ENCODE peak calls at places on chromosome 7, in seven cellular contexts. L is hepatocyte, X is ovary, K is A549, A is cardiac muscle cell, U is endothelial cell, M is AG09319. F is an unnamed sample.

GRCh38 chr7:102271158-102271798 is 15.4 kb upstream of the SH2B2 start:
- DNase-seq in U (no peak), L (no peak), A (no peak), K (no peak), X (no peak), M (no peak), F (no peak)

GRCh38 chr7:117251687-117252086 is 71.2 kb downstream of the WNT2 start:
- DNase-seq in M (no peak), L (no peak), U (no peak), A (no peak), X (no peak), K (no peak), F (no peak)

GRCh38 chr7:157555921-157556320 is 219.1 kb downstream of the DNAJB6 start:
- DNase-seq in L (no peak), K (no peak), X (no peak), U (no peak), A (no peak), M (no peak), F (no peak)

GRCh38 chr7:112069879-112070321 is 136.3 kb downstream of the DOCK4 start:
- DNase-seq in L (no peak), K (no peak), M (no peak), X (no peak), A (no peak), U (no peak), F (no peak)

GRCh38 chr7:107035446-107035845 is 9.1 kb upstream of the PRKAR2B start:
- DNase-seq in X (no peak), A (no peak), K (peak), L (peak), U (no peak), M (no peak), F (no peak)

GRCh38 chr7:22301790-22302189 is 55.2 kb downstream of the RAPGEF5 start:
- DNase-seq in A (no peak), X (no peak), U (no peak), K (no peak), L (peak), M (no peak), F (no peak)

GRCh38 chr7:8443871-8444756 is 10.7 kb downstream of the NXPH1 start:
- DNase-seq in M (no peak), K (peak), L (peak), A (peak), U (peak), X (no peak), F (no peak)

GRCh38 chr7:85840532-85840931 is 653.7 kb upstream of the SEMA3D start:
- DNase-seq in A (no peak), U (no peak), K (no peak), M (peak), X (no peak), L (no peak), F (no peak)

GRCh38 chr7:123096976-123097375 is 101.5 kb upstream of the TAS2R16 start:
- DNase-seq in K (no peak), M (no peak), A (no peak), L (no peak), X (no peak), U (no peak), F (no peak)

GRCh38 chr7:98990356-98990755 is 112.0 kb downstream of the TRRAP start:
- DNase-seq in L (no peak), K (no peak), A (no peak), M (no peak), X (no peak), U (no peak), F (no peak)

GRCh38 chr7:6227294-6227846 is 45.1 kb downstream of the CYTH3 start:
- DNase-seq in K (no peak), A (no peak), L (peak), M (no peak), X (peak), U (no peak), F (no peak)

GRCh38 chr7:128104109-128104742 is 73.0 kb upstream of the LRRC4 start:
- DNase-seq in K (no peak), A (no peak), L (no peak), X (no peak), M (no peak), U (no peak), F (peak)

GRCh38 chr7:18444856-18445255 is 50.7 kb upstream of the HDAC9 start:
- DNase-seq in K (no peak), L (no peak), A (no peak), X (no peak), U (no peak), M (no peak), F (no peak)

GRCh38 chr7:28309684-28310083 is 102.6 kb upstream of the CREB5 start:
- DNase-seq in K (no peak), M (no peak), X (no peak), U (no peak), L (peak), A (no peak), F (no peak)

GRCh38 chr7:149440222-149440621 is 20.6 kb downstream of the ZNF777 start:
- DNase-seq in M (no peak), X (no peak), U (no peak), K (no peak), L (no peak), A (no peak), F (no peak)

GRCh38 chr7:87574630-87575029 is 26.1 kb downstream of the ABCB1 start:
- DNase-seq in U (no peak), L (peak), A (no peak), K (no peak), X (no peak), M (peak), F (no peak)

GRCh38 chr7:137142376-137142775 is 201.2 kb downstream of the PTN start:
- DNase-seq in U (no peak), L (no peak), X (no peak), M (no peak), A (no peak), K (no peak), F (no peak)

GRCh38 chr7:2760098-2760889 is 72.3 kb downstream of the AMZ1 start:
- DNase-seq in L (peak), X (peak), U (peak), M (no peak), K (peak), A (peak), F (peak)

GRCh38 chr7:46763348-46763747 is 818.6 kb downstream of the TNS3 start:
- DNase-seq in U (no peak), K (no peak), L (no peak), X (no peak), A (no peak), M (no peak), F (no peak)

GRCh38 chr7:100867796-100868485 is 754 bp downstream of the TRIP6 start:
- DNase-seq in M (no peak), A (no peak), U (no peak), L (peak), X (peak), K (no peak), F (peak)

GRCh38 chr7:85030893-85031292 is 156.0 kb downstream of the SEMA3D start:
- DNase-seq in K (peak), L (peak), X (no peak), M (peak), A (peak), U (no peak), F (no peak)

GRCh38 chr7:159040146-159040545 is 104.5 kb downstream of the VIPR2 start:
- DNase-seq in U (no peak), M (no peak), X (no peak), A (no peak), L (no peak), K (no peak), F (no peak)

GRCh38 chr7:28474267-28474618 is 61.9 kb downstream of the CREB5 start:
- DNase-seq in L (no peak), A (no peak), X (no peak), U (no peak), M (no peak), K (no peak), F (no peak)

GRCh38 chr7:102432476-102433318 is 678 bp upstream of the ORAI2 start:
- DNase-seq in U (no peak), K (no peak), L (no peak), A (peak), X (no peak), M (no peak), F (no peak)

GRCh38 chr7:23742051-23742450 is 32.0 kb downstream of the STK31 start:
- DNase-seq in M (no peak), X (no peak), L (no peak), K (no peak), U (no peak), A (no peak), F (no peak)

GRCh38 chr7:18770852-18771251 is 275.3 kb downstream of the HDAC9 start:
- DNase-seq in X (no peak), L (no peak), K (no peak), A (peak), M (no peak), U (no peak), F (no peak)

GRCh38 chr7:18420176-18420575 is 75.4 kb upstream of the HDAC9 start:
- DNase-seq in K (no peak), M (no peak), L (no peak), X (no peak), A (no peak), U (no peak), F (no peak)

DNA sequence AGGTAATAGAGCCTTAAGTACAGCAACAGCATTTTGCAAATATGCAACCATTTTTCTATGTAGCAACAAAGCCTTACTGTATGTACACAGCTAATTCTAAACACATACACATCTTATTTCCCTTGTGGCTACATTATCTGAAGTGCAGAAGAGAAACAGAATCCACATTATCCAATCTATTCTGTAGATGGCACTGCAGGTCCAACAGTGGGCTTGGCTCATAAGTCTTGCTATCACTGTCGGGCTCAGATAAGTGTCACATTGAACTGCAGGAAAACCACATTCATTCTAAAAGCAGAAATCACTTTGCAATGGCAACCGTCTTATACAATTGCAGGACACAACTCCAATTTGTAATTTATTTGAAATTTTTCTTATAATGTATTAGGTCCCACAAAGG is 109.8 kb upstream of the NOBOX start:
- DNase-seq in U (peak), A (peak), M (no peak), X (no peak), L (peak), K (peak), F (no peak)
- TF ChIP-seq CTCF in U (no peak), A (peak), M (no peak), X (no peak), L (peak), K (peak), F (no peak)

DNA sequence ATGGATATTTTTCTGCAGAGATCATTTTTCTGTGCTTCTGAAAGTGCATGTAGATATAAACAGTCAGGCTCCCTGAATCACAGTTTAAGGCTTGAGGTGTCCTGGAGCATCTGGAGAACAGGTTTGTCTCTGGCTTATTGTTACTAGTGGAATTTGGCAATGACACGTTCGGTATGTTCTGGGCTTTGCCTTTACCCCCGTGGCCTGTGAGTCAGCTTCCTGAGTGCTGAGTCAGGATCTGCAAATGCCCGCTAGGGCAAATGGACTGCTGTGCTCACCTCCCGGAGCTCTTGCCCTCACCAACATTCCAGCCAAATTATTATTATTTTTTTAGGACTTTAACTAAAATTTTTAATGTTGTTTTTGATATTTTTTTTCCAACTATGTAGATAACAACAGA is 192.5 kb upstream of the PRSS1 start:
- DNase-seq in U (peak), K (peak), M (peak), X (no peak), L (peak), A (peak), F (no peak)
- TF ChIP-seq CTCF in U (no peak), K (no peak), M (peak), X (no peak), L (no peak), A (peak), F (no peak)

DNA sequence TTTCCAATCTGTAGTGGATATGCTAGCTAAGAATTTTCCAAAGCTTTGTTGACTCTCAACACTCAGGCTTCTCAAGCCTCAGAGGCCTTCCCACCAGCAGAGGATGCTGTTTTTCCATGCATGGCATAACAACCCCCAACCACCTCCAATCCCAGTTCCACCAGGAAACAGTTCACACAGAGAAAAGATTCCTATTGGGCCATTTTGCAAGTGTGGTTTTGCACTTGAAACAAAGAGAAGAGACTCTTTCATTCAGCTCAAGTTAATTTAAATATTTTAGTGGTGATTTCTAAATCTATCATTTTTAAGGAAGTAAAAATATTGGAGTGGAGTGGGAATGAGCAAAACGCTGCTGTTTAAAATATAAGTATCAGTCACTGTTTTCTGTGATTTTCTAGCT is 105.6 kb upstream of the COL1A2 start:
- DNase-seq in A (peak), X (peak), K (peak), M (peak), L (peak), U (peak), F (no peak)
- TF ChIP-seq CTCF in A (peak), X (peak), K (peak), M (no peak), L (peak), U (peak), F (peak)

GRCh38 chr7:43583424-43584199 is 704 bp downstream of the STK17A start:
- DNase-seq in X (peak), U (peak), A (peak), K (peak), M (no peak), L (peak), F (peak)
- TF ChIP-seq CTCF in X (no peak), U (no peak), A (peak), K (no peak), M (no peak), L (peak), F (no peak)

GRCh38 chr7:70810558-70811139 is 321.3 kb upstream of the GALNT17 start:
- DNase-seq in A (no peak), U (no peak), M (no peak), K (no peak), L (no peak), X (no peak), F (no peak)

GRCh38 chr7:70812511-70812910 is 319.4 kb upstream of the GALNT17 start:
- DNase-seq in U (no peak), L (no peak), K (no peak), A (no peak), X (no peak), M (no peak), F (no peak)

GRCh38 chr7:70805360-70805759 is 326.6 kb upstream of the GALNT17 start:
- DNase-seq in X (no peak), A (no peak), M (no peak), U (no peak), K (no peak), L (no peak), F (no peak)

GRCh38 chr7:70808876-70809275 is 323.1 kb upstream of the GALNT17 start:
- DNase-seq in K (no peak), A (no peak), U (no peak), L (no peak), X (no peak), M (no peak), F (no peak)

GRCh38 chr7:70807650-70808049 is 324.3 kb upstream of the GALNT17 start:
- DNase-seq in A (no peak), X (no peak), K (peak), U (no peak), L (no peak), M (no peak), F (peak)
- TF ChIP-seq CTCF in A (no peak), X (no peak), K (no peak), U (no peak), L (no peak), M (no peak), F (no peak)

GRCh38 chr7:48171190-48171589 is at the start of gene ABCA13:
- DNase-seq in L (no peak), K (no peak), X (no peak), A (no peak), U (no peak), M (no peak), F (no peak)
- TF ChIP-seq CTCF in L (no peak), K (no peak), X (no peak), A (no peak), U (no peak), M (no peak), F (no peak)

DNA sequence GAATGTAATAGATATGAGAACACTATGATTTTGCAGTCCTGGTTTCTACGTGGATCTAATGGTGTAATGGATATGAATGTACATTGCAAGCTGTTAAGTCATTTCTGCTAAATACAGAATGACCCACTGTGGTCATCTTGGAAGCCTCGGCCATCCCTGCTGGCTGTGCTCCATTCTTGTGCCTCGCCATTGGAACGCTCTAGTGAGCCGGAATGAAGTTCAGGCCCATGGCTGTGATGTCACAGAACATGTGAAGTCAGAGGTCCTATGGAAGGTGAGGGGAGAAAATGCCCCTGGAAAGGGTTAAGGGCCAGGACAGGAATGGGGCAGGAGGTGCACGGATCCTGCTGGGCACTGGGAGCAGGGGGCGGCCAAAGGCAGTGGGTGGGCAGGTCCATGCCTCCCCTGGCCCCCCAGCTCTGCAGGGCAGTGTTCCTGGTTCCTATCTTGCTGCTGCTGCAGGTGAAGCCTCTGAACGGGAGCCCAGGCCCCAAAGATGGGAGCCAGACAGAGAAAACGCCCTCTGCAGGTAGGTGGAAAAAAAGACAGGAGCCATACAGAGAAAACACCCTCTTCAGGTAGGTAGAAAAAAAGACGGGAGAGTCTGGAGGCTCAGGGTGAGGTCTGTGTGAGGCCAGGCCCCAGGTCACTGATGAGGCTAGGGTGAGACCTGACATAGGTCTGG is at the start of gene LLCFC1:
- DNase-seq in X (no peak), K (peak), U (no peak), L (peak), M (no peak), A (peak), F (no peak)
- TF ChIP-seq CTCF in X (no peak), K (no peak), U (no peak), L (peak), M (no peak), A (no peak), F (no peak)

DNA sequence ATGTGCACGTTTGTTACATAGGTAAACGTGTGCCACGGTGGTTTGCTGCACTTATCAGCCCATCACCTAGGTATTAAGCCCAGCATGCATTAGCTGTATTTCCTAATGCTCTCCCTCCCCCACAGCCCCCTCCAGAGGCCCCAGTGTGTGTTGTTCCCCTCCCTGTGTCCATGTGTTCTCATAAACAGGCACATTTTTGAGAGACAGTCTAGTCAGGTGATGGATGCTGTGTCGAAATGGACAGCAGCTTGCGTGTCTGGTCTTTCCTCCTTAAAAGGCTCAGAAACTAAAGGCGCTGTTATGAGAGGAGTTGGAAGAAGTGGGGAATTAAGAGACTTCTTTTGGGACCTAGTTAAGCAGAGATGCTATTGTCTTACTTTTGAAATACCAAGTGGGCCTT is 296.0 kb downstream of the BBS9 start:
- DNase-seq in X (no peak), U (no peak), K (no peak), M (no peak), L (peak), A (no peak), F (no peak)
- TF ChIP-seq CTCF in X (no peak), U (no peak), K (no peak), M (no peak), L (no peak), A (no peak), F (no peak)